ENCODE peak calls at places on chromosomes 1 and 21, in six cellular contexts. W is sciatic nerve, V is astrocyte of the spinal cord, G is amygdala, C is progenitor cell of endocrine pancreas, E is IMR-90. T is an unnamed sample.

GRCh38 chr1:66436378-66437135 is 97.4 kb upstream of the SGIP1 start:
- DNase-seq in W (no peak), V (peak), G (no peak), C (no peak), E (peak), T (peak)

GRCh38 chr1:247681288-247681897 is 1.9 kb upstream of the OR13G1 start:
- DNase-seq in W (no peak), V (peak), G (no peak), C (peak), E (peak), T (peak)

GRCh38 chr1:3012511-3013291 is 8.6 kb upstream of the ACTRT2 start:
- DNase-seq in W (peak), V (peak), G (peak), C (peak), E (no peak), T (peak)

GRCh38 chr1:60394436-60394835 is 320.9 kb upstream of the C1orf87 start:
- DNase-seq in W (no peak), V (peak), G (no peak), C (no peak), E (no peak), T (no peak)

GRCh38 chr21:32412162-32412997 is at the start of gene EVA1C:
- DNase-seq in W (peak), V (peak), G (no peak), C (peak), E (peak), T (peak)

GRCh38 chr1:66540434-66541032 is 6.6 kb downstream of the SGIP1 start:
- DNase-seq in W (no peak), V (peak), G (no peak), C (no peak), E (peak), T (peak)

GRCh38 chr1:112706505-112707216 is at the start of gene RHOC:
- DNase-seq in W (peak), V (peak), G (no peak), C (peak), E (peak), T (peak)

GRCh38 chr1:20589331-20590312 is 725 bp downstream of the CDA start:
- DNase-seq in W (no peak), V (peak), G (no peak), C (no peak), E (peak), T (no peak)

GRCh38 chr1:9612871-9613624 is 24.3 kb downstream of the TMEM201 start:
- DNase-seq in W (peak), V (no peak), G (no peak), C (no peak), E (no peak), T (no peak)

GRCh38 chr1:156146006-156146748 is 7.2 kb upstream of the SEMA4A start:
- DNase-seq in W (peak), V (peak), G (no peak), C (no peak), E (peak), T (peak)

GRCh38 chr1:63321788-63322247 is 549 bp upstream of the FOXD3 start:
- DNase-seq in W (no peak), V (no peak), G (no peak), C (no peak), E (no peak), T (no peak)

GRCh38 chr1:61119085-61119484 is 36.7 kb downstream of the NFIA start:
- DNase-seq in W (no peak), V (no peak), G (no peak), C (no peak), E (no peak), T (no peak)

GRCh38 chr1:1629430-1630190 is 2.4 kb upstream of the MMP23B start:
- DNase-seq in W (peak), V (no peak), G (no peak), C (no peak), E (no peak), T (no peak)

GRCh38 chr1:107706181-107706580 is 258.8 kb downstream of the VAV3 start:
- DNase-seq in W (no peak), V (no peak), G (no peak), C (no peak), E (no peak), T (no peak)

GRCh38 chr1:212030936-212031528 is 4.3 kb downstream of the INTS7 start:
- DNase-seq in W (no peak), V (peak), G (no peak), C (no peak), E (peak), T (peak)

GRCh38 chr1:231274119-231274825 is 33.3 kb downstream of the GNPAT start:
- DNase-seq in W (no peak), V (peak), G (no peak), C (no peak), E (no peak), T (no peak)

GRCh38 chr1:212161231-212161781 is 123.9 kb upstream of the PPP2R5A start:
- DNase-seq in W (no peak), V (peak), G (no peak), C (no peak), E (peak), T (peak)

GRCh38 chr1:1089731-1090423 is 15.8 kb upstream of the RNF223 start:
- DNase-seq in W (peak), V (no peak), G (no peak), C (no peak), E (no peak), T (no peak)

GRCh38 chr1:218588555-218589172 is 243.5 kb downstream of the TGFB2 start:
- DNase-seq in W (no peak), V (no peak), G (no peak), C (no peak), E (no peak), T (no peak)

GRCh38 chr1:975896-976683 is 5.8 kb downstream of the PERM1 start:
- DNase-seq in W (no peak), V (peak), G (no peak), C (peak), E (peak), T (peak)

T was measured in adipocyte.